ENCODE peak calls at places on chromosomes 3 and 15, in nine cellular contexts. K is progenitor cell of endocrine pancreas, V is fibroblast of the aortic adventitia, A is brain microvascular endothelial cell, R is upper lobe of right lung, H is left ventricle myocardium inferior, Z is stomach, B is glutamatergic neuron, E is coronary artery. G is an unnamed sample.

GRCh38 chr3:164451083-164451910 is 627.0 kb downstream of the SI start:
- DNase-seq in E (no peak), V (peak; percentile 60), A (peak; percentile 5), Z (no peak), R (peak; percentile 28), B (no peak), H (peak; percentile 22), K (no peak), G (no peak)

GRCh38 chr15:34732430-34732829 is 22.4 kb downstream of the GJD2 start:
- DNase-seq in H (no peak), R (no peak), B (no peak), V (no peak), A (no peak), Z (no peak), K (no peak), E (no peak), G (no peak)

GRCh38 chr3:192915724-192916123 is 1.9 kb downstream of the MB21D2 start:
- DNase-seq in R (no peak), K (no peak), A (no peak), B (no peak), E (no peak), H (no peak), V (peak; percentile 31), Z (no peak), G (no peak)

GRCh38 chr3:99499235-99499798 is 139.1 kb upstream of the COL8A1 start:
- DNase-seq in K (no peak), A (peak; percentile 75), V (peak; percentile 81), H (no peak), Z (peak; percentile 27), R (no peak), B (peak; percentile 58), E (no peak), G (peak; percentile 81)

GRCh38 chr3:56980798-56981390 is 79.6 kb upstream of the SPATA12 start:
- DNase-seq in K (no peak), Z (peak; percentile 50), A (peak; percentile 99), V (peak; percentile 100), R (no peak), B (no peak), H (peak; percentile 24), E (peak; percentile 83), G (peak; percentile 99)

GRCh38 chr15:83657549-83657948 is 3.6 kb downstream of the ADAMTSL3 start:
- DNase-seq in Z (no peak), H (no peak), E (no peak), A (no peak), V (no peak), R (no peak), B (no peak), K (no peak), G (no peak)

GRCh38 chr3:127457746-127458145 is 132.8 kb downstream of the TPRA1 start:
- DNase-seq in H (no peak), K (no peak), Z (no peak), V (no peak), E (no peak), B (peak; percentile 6), R (no peak), A (no peak), G (no peak)

GRCh38 chr3:58994746-58995330 is 55.0 kb downstream of the CFAP20DC start:
- DNase-seq in H (no peak), E (no peak), K (peak; percentile 28), A (peak; percentile 53), Z (no peak), R (no peak), V (peak; percentile 83), B (peak; percentile 28), G (peak; percentile 61)

GRCh38 chr3:152209776-152210175 is 59.0 kb upstream of the MBNL1 start:
- DNase-seq in K (no peak), H (no peak), Z (no peak), V (no peak), B (no peak), E (no peak), A (no peak), R (no peak), G (no peak)

GRCh38 chr3:124599779-124600693 is 130.2 kb upstream of the UMPS start:
- DNase-seq in A (peak; percentile 18), E (no peak), B (no peak), R (no peak), V (no peak), K (no peak), Z (no peak), H (no peak), G (peak; percentile 52)

GRCh38 chr3:194494951-194495374 is 8.2 kb upstream of the ATP13A3 start:
- DNase-seq in R (no peak), H (no peak), A (no peak), Z (peak; percentile 70), K (no peak), V (no peak), B (no peak), E (no peak), G (no peak)

GRCh38 chr3:153291052-153291689 is 129.1 kb downstream of the RAP2B start:
- DNase-seq in R (no peak), H (no peak), A (peak; percentile 32), K (no peak), V (peak; percentile 36), Z (no peak), B (no peak), E (no peak), G (peak; percentile 35)

GRCh38 chr15:29849716-29850115 is 27.4 kb upstream of the TJP1 start:
- DNase-seq in E (no peak), R (no peak), V (no peak), K (no peak), Z (no peak), H (no peak), B (no peak), A (no peak), G (no peak)

GRCh38 chr3:126494204-126494603 is 18.5 kb upstream of the ZXDC start:
- DNase-seq in A (no peak), V (peak; percentile 56), E (no peak), K (no peak), B (no peak), Z (no peak), R (no peak), H (no peak), G (no peak)

GRCh38 chr3:9779721-9780450 is 10.1 kb upstream of the CAMK1 start:
- DNase-seq in A (no peak), R (no peak), E (no peak), H (no peak), K (no peak), Z (no peak), B (no peak), V (no peak), G (no peak)

GRCh38 chr3:16942955-16943354 is 58.2 kb downstream of the PLCL2 start:
- DNase-seq in E (no peak), K (no peak), A (no peak), B (no peak), Z (no peak), R (no peak), V (no peak), H (no peak), G (no peak)

GRCh38 chr3:16950282-16950681 is 65.5 kb downstream of the PLCL2 start:
- DNase-seq in R (no peak), H (no peak), V (no peak), K (no peak), A (no peak), Z (no peak), E (no peak), B (no peak), G (no peak)

GRCh38 chr3:16943857-16944256 is 59.1 kb downstream of the PLCL2 start:
- DNase-seq in A (no peak), K (no peak), R (no peak), E (no peak), B (no peak), Z (no peak), V (no peak), H (no peak), G (no peak)

GRCh38 chr3:16940769-16941683 is 56.3 kb downstream of the PLCL2 start:
- DNase-seq in Z (no peak), H (no peak), A (no peak), B (no peak), E (no peak), R (no peak), V (no peak), K (no peak), G (no peak)

GRCh38 chr3:16945330-16945729 is 60.6 kb downstream of the PLCL2 start:
- DNase-seq in K (no peak), B (no peak), V (peak; percentile 45), Z (no peak), H (no peak), E (no peak), A (peak; percentile 42), R (no peak), G (no peak)
- TF ChIP-seq CTCF in K (no peak), B (no peak), V (no peak), Z (no peak), H (no peak), E (no peak), A (peak; percentile 14), R (no peak), G (no peak)

DNA sequence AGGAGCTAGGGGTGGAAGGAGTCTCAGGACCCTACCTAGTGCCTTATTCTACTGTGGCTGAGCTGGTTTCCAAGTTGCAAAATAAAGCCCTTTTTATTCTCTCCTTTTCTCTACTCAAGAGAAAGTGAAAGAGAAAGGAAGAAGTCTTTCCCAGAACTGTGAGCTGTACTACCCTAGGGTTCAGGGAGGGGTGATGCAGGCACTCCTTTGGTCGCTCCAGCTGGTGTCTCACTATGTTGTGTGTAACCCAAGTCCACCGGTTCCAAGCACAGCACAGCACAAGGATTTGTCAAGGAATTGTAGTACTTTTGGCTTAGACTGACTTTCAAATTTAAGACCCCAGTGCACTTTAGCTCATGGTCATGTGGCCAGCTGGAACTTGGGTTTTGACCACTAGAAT is 1721.7 kb downstream of the OTOL1 start:
- DNase-seq in E (no peak), A (no peak), R (no peak), K (no peak), B (no peak), Z (no peak), H (no peak), V (no peak), G (no peak)
- TF ChIP-seq CTCF in E (no peak), A (no peak), R (no peak), K (no peak), B (no peak), Z (no peak), H (no peak), V (no peak), G (no peak)

DNA sequence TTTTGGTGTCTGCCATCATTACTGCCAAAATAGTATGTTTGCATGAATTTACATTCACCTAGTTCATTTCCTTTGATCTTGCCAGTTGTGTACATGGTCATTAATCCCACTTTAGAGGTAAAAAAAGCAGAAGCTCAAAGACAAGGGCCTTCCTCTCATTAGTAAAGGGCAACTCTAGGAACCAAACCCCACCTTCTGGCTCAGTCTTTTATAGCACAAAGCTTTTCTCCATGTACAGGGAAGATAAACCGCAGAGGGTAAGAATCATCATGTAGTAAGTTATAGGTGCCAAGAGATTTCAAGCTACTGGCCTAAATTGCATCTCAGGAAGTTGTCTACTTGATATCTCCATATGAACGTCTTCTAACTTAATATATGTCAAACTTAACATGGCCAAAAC is 19.3 kb upstream of the SPG21 start:
- DNase-seq in A (no peak), V (no peak), H (no peak), R (no peak), K (no peak), E (no peak), Z (no peak), B (no peak), G (no peak)
- TF ChIP-seq CTCF in A (no peak), V (peak; percentile 1), H (no peak), R (no peak), K (no peak), E (no peak), Z (no peak), B (no peak), G (peak; percentile 14)

DNA sequence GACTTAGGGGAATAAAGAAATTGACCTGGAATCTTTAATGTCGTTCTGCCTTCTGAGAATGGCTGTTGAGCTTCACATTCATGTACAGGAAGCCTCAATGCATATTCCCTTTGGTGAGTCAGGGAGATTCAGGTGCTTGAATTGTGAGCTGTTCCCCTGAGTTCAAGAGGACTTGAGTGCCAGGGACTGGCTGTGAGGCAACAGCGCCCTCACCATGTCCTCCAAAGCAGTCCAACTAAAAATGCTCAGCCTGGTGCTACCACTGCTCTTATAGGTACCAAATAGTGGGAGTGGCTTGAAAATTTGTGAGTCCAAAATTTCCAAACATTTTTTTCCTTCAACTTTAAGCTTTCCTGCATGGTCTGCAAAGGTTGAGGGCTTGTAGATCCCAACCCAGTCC is 54.1 kb downstream of the LEO1 start:
- DNase-seq in R (peak; percentile 65), V (peak; percentile 17), Z (no peak), E (no peak), K (no peak), A (no peak), H (no peak), B (peak; percentile 32), G (peak; percentile 44)
- TF ChIP-seq CTCF in R (peak; percentile 40), V (peak; percentile 13), Z (no peak), E (no peak), K (peak; percentile 40), A (peak; percentile 59), H (peak; percentile 24), B (no peak), G (peak; percentile 33)

G was measured in cardiac muscle cell.